ENCODE peak calls at places on chromosomes 7 and 10, in seven cellular contexts. P is RWPE2; D is kidney glomerular epithelial cell; B is astrocyte of the hippocampus; Q is astrocyte; X is IMR-90; Z is central memory CD4-positive, alpha-beta T cell. G is an unnamed sample.
A peak's percentile ranks its signal among the peaks of the same experiment; 100 is the strongest.

GRCh38 chr7:44306608-44307007 is 18.8 kb downstream of the CAMK2B start:
- DNase-seq in P (no peak), D (no peak), B (no peak), Q (no peak), X (no peak), Z (no peak), G (no peak)

GRCh38 chr7:102966450-102966849 is 53.6 kb downstream of the LRRC17 start:
- DNase-seq in P (no peak), D (no peak), B (no peak), Q (no peak), X (no peak), Z (no peak), G (no peak)

GRCh38 chr10:59872892-59873463 is 33.4 kb downstream of the CCDC6 start:
- DNase-seq in P (no peak), D (peak; percentile 37), B (peak; percentile 88), Q (peak; percentile 95), X (peak; percentile 97), Z (no peak), G (peak; percentile 47)

GRCh38 chr10:3330687-3331086 is 158.1 kb upstream of the PITRM1 start:
- DNase-seq in P (no peak), D (peak; percentile 61), B (peak; percentile 73), Q (peak; percentile 76), X (peak; percentile 83), Z (no peak), G (peak; percentile 64)

GRCh38 chr7:593324-594115 is 73.9 kb upstream of the PDGFA start:
- DNase-seq in P (no peak), D (no peak), B (no peak), Q (no peak), X (no peak), Z (no peak), G (peak; percentile 29)

GRCh38 chr7:34342403-34342802 is 315.6 kb upstream of the NPSR1 start:
- DNase-seq in P (no peak), D (no peak), B (no peak), Q (no peak), X (no peak), Z (no peak), G (no peak)

GRCh38 chr10:80126876-80127275 is 5.7 kb upstream of the PLAC9 start:
- DNase-seq in P (no peak), D (no peak), B (no peak), Q (no peak), X (no peak), Z (no peak), G (no peak)

GRCh38 chr10:121521794-121522556 is 76.3 kb downstream of the FGFR2 start:
- DNase-seq in P (no peak), D (no peak), B (no peak), Q (no peak), X (no peak), Z (no peak), G (no peak)

GRCh38 chr10:89147256-89147655 is 59.9 kb downstream of the CH25H start:
- DNase-seq in P (no peak), D (peak; percentile 5), B (peak; percentile 72), Q (peak; percentile 92), X (peak; percentile 91), Z (no peak), G (peak; percentile 17)

GRCh38 chr7:146172112-146172511 is 55.5 kb downstream of the CNTNAP2 start:
- DNase-seq in P (no peak), D (no peak), B (no peak), Q (no peak), X (no peak), Z (no peak), G (no peak)

GRCh38 chr7:155806096-155806871 is 6.0 kb downstream of the SHH start:
- DNase-seq in P (no peak), D (no peak), B (no peak), Q (no peak), X (no peak), Z (no peak), G (no peak)

GRCh38 chr7:1278543-1278942 is 45.9 kb downstream of the UNCX start:
- DNase-seq in P (no peak), D (no peak), B (no peak), Q (no peak), X (no peak), Z (no peak), G (no peak)

GRCh38 chr10:131251146-131251541 is 60.4 kb downstream of the TCERG1L start:
- DNase-seq in P (peak; percentile 38), D (no peak), B (no peak), Q (no peak), X (no peak), Z (no peak), G (no peak)

GRCh38 chr10:21002097-21002878 is 105.2 kb upstream of the NEBL start:
- DNase-seq in P (no peak), D (peak; percentile 16), B (peak; percentile 20), Q (peak; percentile 49), X (peak; percentile 1), Z (no peak), G (peak; percentile 17)

GRCh38 chr7:104482362-104483042 is 154.1 kb downstream of the LHFPL3 start:
- DNase-seq in P (no peak), D (no peak), B (no peak), Q (no peak), X (no peak), Z (no peak), G (no peak)

GRCh38 chr10:64648915-64649314 is 1127.7 kb downstream of the REEP3 start:
- DNase-seq in P (no peak), D (no peak), B (no peak), Q (no peak), X (no peak), Z (no peak), G (no peak)

GRCh38 chr7:12550956-12551355 is 19.6 kb upstream of the SCIN start:
- DNase-seq in P (no peak), D (peak; percentile 14), B (peak; percentile 82), Q (peak; percentile 85), X (peak; percentile 28), Z (no peak), G (no peak)

GRCh38 chr7:118870187-118870586 is 645.7 kb downstream of the ANKRD7 start:
- DNase-seq in P (no peak), D (peak; percentile 7), B (no peak), Q (no peak), X (no peak), Z (no peak), G (no peak)

GRCh38 chr7:30926323-30926722 is 14.7 kb downstream of the AQP1 start:
- DNase-seq in P (no peak), D (no peak), B (no peak), Q (no peak), X (no peak), Z (no peak), G (peak; percentile 3)

GRCh38 chr7:117048114-117048853 is 95.0 kb downstream of the ST7 start:
- DNase-seq in P (no peak), D (no peak), B (no peak), Q (no peak), X (no peak), Z (peak; percentile 4), G (no peak)

GRCh38 chr10:61589547-61590243 is 73.0 kb upstream of the CABCOCO1 start:
- DNase-seq in P (no peak), D (no peak), B (no peak), Q (no peak), X (peak; percentile 35), Z (no peak), G (peak; percentile 3)

GRCh38 chr10:110843796-110844616 is 27.7 kb upstream of the PDCD4 start:
- DNase-seq in P (no peak), D (no peak), B (no peak), Q (no peak), X (no peak), Z (no peak), G (no peak)

GRCh38 chr10:132394201-132394811 is 2.7 kb upstream of the PWWP2B start:
- DNase-seq in P (no peak), D (no peak), B (no peak), Q (no peak), X (no peak), Z (no peak), G (no peak)

GRCh38 chr10:4704034-4704545 is 121.9 kb upstream of the AKR1E2 start:
- DNase-seq in P (no peak), D (peak; percentile 88), B (peak; percentile 92), Q (peak; percentile 100), X (peak; percentile 93), Z (no peak), G (peak; percentile 93)

GRCh38 chr10:19412531-19412930 is 363.9 kb downstream of the MALRD1 start:
- DNase-seq in P (no peak), D (peak; percentile 59), B (peak; percentile 53), Q (peak; percentile 12), X (peak; percentile 45), Z (no peak), G (no peak)

GRCh38 chr10:124992462-124993344 is 50.8 kb downstream of the ZRANB1 start:
- DNase-seq in P (no peak), D (peak; percentile 20), B (peak; percentile 77), Q (peak; percentile 38), X (peak; percentile 63), Z (no peak), G (peak; percentile 43)

GRCh38 chr7:55309040-55309991 is 55.8 kb upstream of the LANCL2 start:
- DNase-seq in P (no peak), D (no peak), B (no peak), Q (peak; percentile 2), X (no peak), Z (peak; percentile 44), G (peak; percentile 22)

G was measured in Daoy.